ENCODE peak calls at places on chromosomes 5 and 9, in ten cellular contexts. H is ELR; R is cerebellar nuclear complex; A is activated naive CD4-positive, alpha-beta T cell treated with anti-CD3 and anti-CD28 coated beads, Interleukin-2, amount 10 ng/mL, durations not matched to agents 7 days and 5 days; T is spleen; F is HS-5; J is stimulated activated CD4-positive, alpha-beta T cell treated with anti-CD3 and anti-CD28 coated beads, Interleukin-4, amount 100 ng/mL, for 4 hours; X is naive thymus-derived CD8-positive, alpha-beta T cell; Z is putamen; C is hippocampal formation. Y is an unnamed sample.

GRCh38 chr5:39102684-39103155 is 28.5 kb upstream of the RICTOR start:
- DNase-seq in H (peak), R (no peak), A (no peak), T (no peak), F (no peak), J (no peak), X (no peak), Z (no peak), C (no peak), Y (no peak)

GRCh38 chr5:33275921-33276705 is 164.7 kb upstream of the TARS1 start:
- DNase-seq in H (no peak), R (no peak), A (no peak), T (no peak), F (no peak), J (no peak), X (no peak), Z (no peak), C (no peak), Y (no peak)

GRCh38 chr5:34743878-34744277 is 87.8 kb downstream of the RAI14 start:
- DNase-seq in H (peak), R (no peak), A (no peak), T (no peak), F (peak), J (no peak), X (no peak), Z (no peak), C (no peak), Y (peak)

GRCh38 chr5:71939452-71939932 is 167.8 kb upstream of the MAP1B start:
- DNase-seq in H (no peak), R (no peak), A (no peak), T (no peak), F (no peak), J (no peak), X (no peak), Z (peak), C (no peak), Y (no peak)

GRCh38 chr9:17744786-17745185 is 165.9 kb downstream of the SH3GL2 start:
- DNase-seq in H (peak), R (no peak), A (no peak), T (no peak), F (no peak), J (no peak), X (no peak), Z (no peak), C (no peak), Y (no peak)

GRCh38 chr9:21883642-21884041 is 81.2 kb downstream of the MTAP start:
- DNase-seq in H (no peak), R (no peak), A (no peak), T (no peak), F (no peak), J (no peak), X (no peak), Z (no peak), C (no peak), Y (no peak)

GRCh38 chr9:128275198-128276007 is at the start of gene GOLGA2:
- DNase-seq in H (peak), R (no peak), A (no peak), T (no peak), F (no peak), J (no peak), X (no peak), Z (no peak), C (no peak), Y (no peak)

GRCh38 chr9:33934188-33934878 is 114.4 kb downstream of the UBAP2 start:
- DNase-seq in H (no peak), R (no peak), A (no peak), T (no peak), F (no peak), J (no peak), X (no peak), Z (no peak), C (no peak), Y (no peak)

GRCh38 chr5:120690621-120691407 is 226.7 kb downstream of the PRR16 start:
- DNase-seq in H (no peak), R (no peak), A (no peak), T (no peak), F (no peak), J (no peak), X (no peak), Z (peak), C (no peak), Y (no peak)

GRCh38 chr9:132833451-132834130 is 44.5 kb downstream of the AK8 start:
- DNase-seq in H (no peak), R (no peak), A (no peak), T (no peak), F (no peak), J (no peak), X (no peak), Z (no peak), C (no peak), Y (no peak)

GRCh38 chr5:37533851-37534250 is 154.7 kb downstream of the WDR70 start:
- DNase-seq in H (peak), R (no peak), A (no peak), T (no peak), F (peak), J (no peak), X (no peak), Z (no peak), C (no peak), Y (peak)

GRCh38 chr5:143014017-143014651 is 244.0 kb downstream of the ARHGAP26 start:
- DNase-seq in H (peak), R (no peak), A (peak), T (peak), F (no peak), J (no peak), X (no peak), Z (no peak), C (no peak), Y (no peak)

GRCh38 chr9:110919609-110920008 is 118.7 kb downstream of the LPAR1 start:
- DNase-seq in H (peak), R (no peak), A (no peak), T (no peak), F (peak), J (no peak), X (no peak), Z (no peak), C (no peak), Y (peak)

GRCh38 chr5:135239461-135240282 is 159.4 kb downstream of the MACROH2A1 start:
- DNase-seq in H (no peak), R (no peak), A (no peak), T (peak), F (no peak), J (no peak), X (no peak), Z (no peak), C (no peak), Y (no peak)

GRCh38 chr5:80958611-80959010 is 1.6 kb upstream of the RASGRF2 start:
- DNase-seq in H (no peak), R (no peak), A (no peak), T (no peak), F (no peak), J (no peak), X (no peak), Z (no peak), C (no peak), Y (no peak)

GRCh38 chr9:132372177-132373095 is 17.6 kb upstream of the SETX start:
- DNase-seq in H (peak), R (no peak), A (no peak), T (peak), F (no peak), J (no peak), X (no peak), Z (peak), C (peak), Y (no peak)

GRCh38 chr9:14868772-14869583 is 41.2 kb downstream of the FREM1 start:
- DNase-seq in H (no peak), R (no peak), A (no peak), T (no peak), F (no peak), J (no peak), X (no peak), Z (no peak), C (no peak), Y (no peak)

GRCh38 chr9:133101356-133102189 is 19.5 kb downstream of the RALGDS start:
- DNase-seq in H (no peak), R (no peak), A (no peak), T (peak), F (no peak), J (no peak), X (no peak), Z (no peak), C (no peak), Y (no peak)

GRCh38 chr5:93349613-93350012 is 231.4 kb downstream of the NR2F1-AS1 start:
- DNase-seq in H (peak), R (no peak), A (no peak), T (no peak), F (peak), J (no peak), X (no peak), Z (no peak), C (no peak), Y (peak)

GRCh38 chr5:57979671-57980070 is 480.2 kb downstream of the PLK2 start:
- DNase-seq in H (no peak), R (no peak), A (no peak), T (no peak), F (no peak), J (no peak), X (no peak), Z (peak), C (no peak), Y (no peak)

GRCh38 chr9:69542942-69543704 is 129.0 kb downstream of the APBA1 start:
- DNase-seq in H (no peak), R (no peak), A (no peak), T (no peak), F (no peak), J (no peak), X (no peak), Z (peak), C (peak), Y (no peak)

GRCh38 chr9:130561056-130561455 is 18.3 kb upstream of the FUBP3 start:
- DNase-seq in H (no peak), R (no peak), A (no peak), T (peak), F (no peak), J (no peak), X (no peak), Z (no peak), C (no peak), Y (peak)

GRCh38 chr9:111966324-111966723 is 69.7 kb downstream of the UGCG start:
- DNase-seq in H (no peak), R (no peak), A (no peak), T (no peak), F (no peak), J (no peak), X (no peak), Z (no peak), C (no peak), Y (no peak)

GRCh38 chr5:54222336-54222735 is 88.0 kb downstream of the ARL15 start:
- DNase-seq in H (no peak), R (no peak), A (no peak), T (no peak), F (no peak), J (no peak), X (no peak), Z (no peak), C (no peak), Y (no peak)

GRCh38 chr5:56412601-56413379 is 179.7 kb upstream of the ANKRD55 start:
- DNase-seq in H (no peak), R (no peak), A (peak), T (peak), F (no peak), J (no peak), X (no peak), Z (no peak), C (peak), Y (no peak)

GRCh38 chr5:75463726-75464125 is 47.7 kb downstream of the CERT1 start:
- DNase-seq in H (no peak), R (no peak), A (no peak), T (no peak), F (no peak), J (no peak), X (no peak), Z (no peak), C (no peak), Y (peak)

GRCh38 chr9:135348788-135349150 is 130.8 kb upstream of the PPP1R26 start:
- DNase-seq in H (no peak), R (no peak), A (no peak), T (no peak), F (no peak), J (no peak), X (no peak), Z (no peak), C (no peak), Y (no peak)

GRCh38 chr9:98360176-98360708 is 104.8 kb upstream of the TBC1D2 start:
- DNase-seq in H (no peak), R (no peak), A (no peak), T (no peak), F (no peak), J (no peak), X (no peak), Z (no peak), C (no peak), Y (no peak)

GRCh38 chr5:173963867-173964429 is 25.0 kb upstream of the C5orf47 start:
- DNase-seq in H (peak), R (no peak), A (peak), T (no peak), F (no peak), J (no peak), X (peak), Z (no peak), C (no peak), Y (no peak)

GRCh38 chr9:122180633-122181032 is 20.9 kb downstream of the MORN5 start:
- DNase-seq in H (peak), R (no peak), A (no peak), T (no peak), F (peak), J (no peak), X (no peak), Z (no peak), C (no peak), Y (peak)

GRCh38 chr5:160556886-160557285 is 135.2 kb downstream of the PTTG1 start:
- DNase-seq in H (peak), R (no peak), A (no peak), T (no peak), F (no peak), J (no peak), X (no peak), Z (no peak), C (no peak), Y (peak)

GRCh38 chr5:105414067-105414466 is 1851.5 kb upstream of the NUDT12 start:
- DNase-seq in H (no peak), R (no peak), A (no peak), T (no peak), F (no peak), J (no peak), X (no peak), Z (no peak), C (no peak), Y (no peak)

GRCh38 chr9:93238953-93239352 is 55.0 kb downstream of the WNK2 start:
- DNase-seq in H (no peak), R (no peak), A (no peak), T (no peak), F (no peak), J (no peak), X (no peak), Z (no peak), C (no peak), Y (no peak)

Y was measured in foreskin keratinocyte.